ENCODE peak calls at places on chromosomes 1 and 21, in six cellular contexts. T is body of pancreas; H is CD8-positive, alpha-beta T cell; L is type B pancreatic cell; Z is mesothelial cell of epicardium; V is K562. N is an unnamed sample.

GRCh38 chr1:108503062-108503740 is 53.1 kb downstream of the NBPF6 start:
- DNase-seq in T (peak; percentile 39), L (no peak), H (no peak), Z (no peak), V (no peak), N (no peak)

GRCh38 chr1:221663321-221663720 is 78.6 kb downstream of the DUSP10 start:
- DNase-seq in Z (no peak), H (no peak), V (no peak), L (no peak), T (no peak), N (no peak)

GRCh38 chr1:94069649-94070285 is 51.2 kb downstream of the ABCA4 start:
- DNase-seq in Z (no peak), L (no peak), V (no peak), T (no peak), H (no peak), N (no peak)

GRCh38 chr1:59292557-59292956 is 4.3 kb upstream of the FGGY start:
- DNase-seq in L (no peak), T (peak; percentile 78), Z (no peak), V (no peak), H (peak; percentile 22), N (no peak)

GRCh38 chr1:173527151-173527826 is 50.2 kb downstream of the PRDX6 start:
- DNase-seq in Z (no peak), V (peak; percentile 31), L (no peak), T (peak; percentile 26), H (no peak), N (no peak)

GRCh38 chr1:109025691-109026090 is 16.2 kb downstream of the WDR47 start:
- DNase-seq in Z (no peak), L (no peak), V (peak; percentile 9), T (no peak), H (no peak), N (no peak)

GRCh38 chr1:12604114-12604874 is 13.7 kb downstream of the DHRS3 start:
- DNase-seq in V (peak; percentile 96), L (no peak), H (peak; percentile 71), T (peak; percentile 73), Z (no peak), N (no peak)

GRCh38 chr1:67468066-67468718 is 38.0 kb upstream of the SERBP1 start:
- DNase-seq in V (no peak), L (no peak), H (no peak), T (no peak), Z (no peak), N (no peak)

GRCh38 chr1:155529929-155530328 is 32.7 kb downstream of the ASH1L start:
- DNase-seq in V (no peak), T (no peak), H (no peak), L (no peak), Z (no peak), N (no peak)

GRCh38 chr1:219324629-219325367 is 151.1 kb downstream of the LYPLAL1 start:
- DNase-seq in L (no peak), H (no peak), T (no peak), Z (no peak), V (no peak), N (no peak)

GRCh38 chr1:78355646-78356045 is 135.1 kb upstream of the PTGFR start:
- DNase-seq in L (no peak), T (no peak), H (no peak), Z (no peak), V (no peak), N (no peak)

GRCh38 chr1:182264187-182264586 is 127.4 kb downstream of the GLUL start:
- DNase-seq in V (no peak), Z (no peak), H (no peak), L (no peak), T (no peak), N (no peak)

GRCh38 chr1:1420654-1421134 is 382 bp downstream of the ANKRD65 start:
- DNase-seq in V (no peak), Z (no peak), T (no peak), L (no peak), H (no peak), N (no peak)

GRCh38 chr21:15825699-15826098 is 95.9 kb downstream of the USP25 start:
- DNase-seq in H (no peak), Z (no peak), V (no peak), T (no peak), L (no peak), N (no peak)

GRCh38 chr1:53637726-53638640 is 101.0 kb downstream of the GLIS1 start:
- DNase-seq in V (no peak), H (no peak), Z (peak; percentile 26), L (peak; percentile 61), T (no peak), N (no peak)

GRCh38 chr1:186183219-186183618 is 191.8 kb downstream of the TPR start:
- DNase-seq in L (no peak), Z (no peak), V (no peak), H (no peak), T (no peak), N (no peak)

GRCh38 chr1:215192306-215192705 is 109.8 kb downstream of the KCNK2 start:
- DNase-seq in L (no peak), Z (no peak), T (no peak), H (no peak), V (no peak), N (no peak)

GRCh38 chr1:243234978-243235657 is 20.0 kb downstream of the CEP170 start:
- DNase-seq in T (no peak), L (no peak), Z (no peak), H (no peak), V (no peak), N (no peak)

GRCh38 chr21:27564684-27565280 is 597.9 kb upstream of the ADAMTS5 start:
- DNase-seq in Z (no peak), H (no peak), L (no peak), V (peak; percentile 6), T (peak; percentile 62), N (no peak)

GRCh38 chr1:34915521-34915920 is 13.9 kb downstream of the DLGAP3 start:
- DNase-seq in V (no peak), Z (no peak), H (no peak), L (no peak), T (no peak), N (no peak)

GRCh38 chr21:42614811-42615342 is 38.5 kb upstream of the PDE9A start:
- DNase-seq in T (peak; percentile 64), L (no peak), V (no peak), Z (no peak), H (peak; percentile 43), N (no peak)

GRCh38 chr21:42097274-42097673 is 26.2 kb downstream of the UMODL1 start:
- DNase-seq in T (no peak), H (no peak), L (no peak), V (no peak), Z (no peak), N (no peak)

GRCh38 chr1:199242162-199242561 is 603.3 kb downstream of the PTPRC start:
- DNase-seq in V (no peak), T (no peak), L (no peak), H (no peak), Z (no peak), N (no peak)

GRCh38 chr1:199242601-199243000 is 603.8 kb downstream of the PTPRC start:
- DNase-seq in H (no peak), Z (no peak), L (no peak), T (no peak), V (no peak), N (no peak)

GRCh38 chr1:199246716-199247115 is 607.9 kb downstream of the PTPRC start:
- DNase-seq in Z (no peak), H (no peak), V (no peak), L (no peak), T (no peak), N (no peak)

GRCh38 chr1:199247891-199248290 is 609.1 kb downstream of the PTPRC start:
- DNase-seq in T (no peak), Z (no peak), V (no peak), L (no peak), H (no peak), N (no peak)

GRCh38 chr1:199243423-199244061 is 604.7 kb downstream of the PTPRC start:
- DNase-seq in T (peak; percentile 36), V (no peak), Z (no peak), H (peak; percentile 57), L (no peak), N (peak; percentile 54)
- TF ChIP-seq CTCF in T (no peak), V (no peak), Z (no peak), H (peak; percentile 57), L (peak; percentile 66), N (no peak)

DNA sequence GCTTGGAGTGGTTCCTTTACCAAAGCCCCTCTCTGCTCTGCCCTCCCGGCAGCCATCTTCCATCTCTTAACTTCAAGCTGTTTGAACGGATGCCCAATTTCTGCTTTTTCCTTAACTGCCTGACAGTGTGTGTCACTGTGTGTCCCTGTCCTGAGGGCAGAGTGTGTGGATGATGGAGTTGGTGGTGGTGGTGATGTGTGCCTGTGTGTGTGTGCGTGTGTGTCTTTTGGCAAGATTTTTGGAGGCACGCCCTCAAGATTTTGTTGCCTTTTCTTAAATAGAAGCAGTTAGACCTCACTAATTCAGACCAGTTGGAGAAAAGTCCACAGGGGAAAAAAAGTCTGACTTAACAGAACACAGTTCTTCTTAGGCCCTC is 30.3 kb downstream of the SERTAD4 start:
- DNase-seq in T (no peak), H (no peak), V (no peak), Z (no peak), L (no peak), N (no peak)
- TF ChIP-seq CTCF in T (no peak), H (no peak), V (no peak), Z (no peak), L (no peak), N (no peak)

GRCh38 chr1:85576642-85577420 is 3.7 kb upstream of the CCN1 start:
- DNase-seq in T (peak; percentile 85), V (peak; percentile 78), H (peak; percentile 16), L (peak; percentile 87), Z (peak; percentile 92), N (peak; percentile 42)

GRCh38 chr1:85575363-85575995 is 5.1 kb upstream of the CCN1 start:
- DNase-seq in L (no peak), T (no peak), Z (no peak), V (no peak), H (no peak), N (no peak)

GRCh38 chr1:85578321-85579295 is 2.0 kb upstream of the CCN1 start:
- DNase-seq in V (no peak), T (no peak), H (no peak), Z (no peak), L (no peak), N (no peak)

GRCh38 chr1:85577421-85578320 is 2.9 kb upstream of the CCN1 start:
- DNase-seq in V (no peak), L (no peak), T (no peak), H (no peak), Z (peak; percentile 64), N (no peak)

GRCh38 chr1:85576256-85576641 is 4.3 kb upstream of the CCN1 start:
- DNase-seq in T (no peak), V (no peak), Z (no peak), H (no peak), L (no peak), N (no peak)
- TF ChIP-seq CTCF in T (no peak), V (no peak), Z (no peak), H (no peak), L (no peak), N (no peak)

DNA sequence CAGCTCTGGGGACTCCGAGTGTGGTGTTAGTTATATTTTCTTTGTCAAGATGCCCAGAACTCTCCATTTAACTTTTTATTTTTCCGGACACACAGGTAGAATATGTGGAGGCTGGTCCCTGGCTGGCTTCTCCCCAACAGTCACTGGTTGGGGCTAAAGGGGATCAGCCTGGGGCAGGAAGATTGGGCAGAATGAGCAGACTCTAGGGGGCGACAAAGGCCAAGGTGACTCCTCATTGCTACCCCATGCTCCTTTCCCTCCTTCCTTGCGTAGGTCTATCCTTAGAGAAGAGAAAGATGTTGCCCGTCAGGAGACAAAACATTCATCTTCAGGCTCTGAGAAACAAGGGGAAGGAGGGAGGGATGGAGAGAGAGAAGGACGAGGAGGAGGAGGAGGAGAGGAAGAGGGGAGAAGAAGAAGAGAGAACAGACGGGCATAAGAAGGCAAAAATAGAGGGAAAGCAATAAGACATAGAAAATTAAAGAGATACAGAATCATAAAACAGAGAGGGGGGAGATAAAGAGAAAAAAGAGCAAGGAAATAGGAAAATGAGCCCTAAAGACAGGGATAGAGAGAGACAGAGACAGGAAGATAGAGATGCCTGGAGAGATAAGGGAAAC is 89.9 kb downstream of the FOXD2 start:
- DNase-seq in L (no peak), V (peak; percentile 30), Z (no peak), H (no peak), T (no peak), N (no peak)
- TF ChIP-seq CTCF in L (peak; percentile 55), V (peak; percentile 67), Z (no peak), H (no peak), T (peak; percentile 58), N (no peak)